ENCODE peak calls at places on chromosome 21, in eight cellular contexts. Y is RKO; W is H54; V is AG09319; S is cardiac fibroblast; C is stimulated activated CD4-positive, alpha-beta T cell treated with anti-CD3 and anti-CD28 coated beads, TNF-alpha, amount 100 ng/mL, for 48 hours; U is breast epithelium; Q is activated naive CD4-positive, alpha-beta T cell treated with anti-CD3 and anti-CD28 coated beads, Interleukin-2, amount 10 ng/mL, durations not matched to agents 7 days and 5 days. Z is an unnamed sample.

GRCh38 chr21:26842976-26843911 is 2.0 kb downstream of the ADAMTS1 start:
- DNase-seq in Y (peak; percentile 86), W (peak; percentile 92), V (peak; percentile 90), S (peak; percentile 98), C (no peak), U (peak; percentile 86), Q (peak; percentile 56), Z (no peak)

GRCh38 chr21:41952568-41953248 is 1.1 kb downstream of the C2CD2 start:
- DNase-seq in Y (peak; percentile 64), W (no peak), V (no peak), S (no peak), C (no peak), U (no peak), Q (no peak), Z (no peak)

GRCh38 chr21:32776743-32777142 is 5.2 kb upstream of the PAXBP1 start:
- DNase-seq in Y (no peak), W (no peak), V (no peak), S (no peak), C (no peak), U (no peak), Q (no peak), Z (no peak)

GRCh38 chr21:42467613-42467983 is 28.4 kb downstream of the RSPH1 start:
- DNase-seq in Y (no peak), W (no peak), V (no peak), S (no peak), C (no peak), U (no peak), Q (no peak), Z (no peak)

GRCh38 chr21:44529011-44529421 is 11.0 kb downstream of the KRTAP10-1 start:
- DNase-seq in Y (no peak), W (no peak), V (no peak), S (no peak), C (no peak), U (no peak), Q (no peak), Z (no peak)

GRCh38 chr21:31173881-31174555 is 135.7 kb upstream of the KRTAP19-8 start:
- DNase-seq in Y (no peak), W (no peak), V (no peak), S (peak; percentile 33), C (no peak), U (no peak), Q (peak; percentile 45), Z (no peak)

GRCh38 chr21:36769051-36769867 is 70.3 kb downstream of the SIM2 start:
- DNase-seq in Y (no peak), W (no peak), V (no peak), S (peak; percentile 71), C (no peak), U (no peak), Q (no peak), Z (no peak)

GRCh38 chr21:42495765-42496119 is 282 bp downstream of the RSPH1 start:
- DNase-seq in Y (peak; percentile 37), W (no peak), V (no peak), S (peak; percentile 24), C (no peak), U (no peak), Q (no peak), Z (no peak)

GRCh38 chr21:38806153-38806941 is 618 bp downstream of the ETS2 start:
- DNase-seq in Y (no peak), W (no peak), V (no peak), S (no peak), C (no peak), U (no peak), Q (peak; percentile 65), Z (no peak)

GRCh38 chr21:26106562-26106961 is 64.0 kb downstream of the APP start:
- DNase-seq in Y (no peak), W (no peak), V (no peak), S (no peak), C (no peak), U (no peak), Q (no peak), Z (no peak)

GRCh38 chr21:45736042-45736704 is 92.6 kb downstream of the PCBP3 start:
- DNase-seq in Y (no peak), W (no peak), V (no peak), S (no peak), C (no peak), U (no peak), Q (no peak), Z (no peak)

Z was measured in GM12892.